ENCODE peak calls at places on chromosomes 13 and 19, in seven cellular contexts. N is heart left ventricle, J is suprapubic skin, L is Peyer's patch, P is ovary, V is NB4, S is endothelial cell of umbilical vein. D is an unnamed sample.

GRCh38 chr19:33470686-33471085 is 50.9 kb downstream of the PEPD start:
- DNase-seq in N (no peak), J (peak), S (no peak), P (no peak), L (no peak), V (no peak), D (no peak)

GRCh38 chr13:31431722-31432137 is 232.0 kb downstream of the B3GLCT start:
- DNase-seq in P (no peak), V (peak), N (peak), L (peak), J (no peak), S (peak), D (peak)

GRCh38 chr13:43878897-43879322 is 630 bp downstream of the CCDC122 start:
- DNase-seq in S (peak), J (peak), N (peak), L (peak), P (peak), V (peak), D (peak)

GRCh38 chr13:38530492-38530891 is 156.4 kb upstream of the FREM2 start:
- DNase-seq in J (no peak), N (no peak), V (peak), P (no peak), L (no peak), S (no peak), D (no peak)

GRCh38 chr13:73757471-73758233 is 376.6 kb downstream of the KLF12 start:
- DNase-seq in S (no peak), N (no peak), V (no peak), J (no peak), P (no peak), L (no peak), D (no peak)

GRCh38 chr19:30068528-30069395 is 126.7 kb downstream of the URI1 start:
- DNase-seq in S (no peak), P (no peak), N (no peak), L (no peak), J (peak), V (no peak), D (peak)

GRCh38 chr19:15323496-15324235 is 8.7 kb downstream of the BRD4 start:
- DNase-seq in S (no peak), V (peak), P (peak), N (peak), L (no peak), J (no peak), D (peak)

GRCh38 chr19:22422220-22422619 is at the start of gene ZNF98:
- DNase-seq in N (peak), S (no peak), P (no peak), J (no peak), L (no peak), V (no peak), D (no peak)

GRCh38 chr13:28316129-28316528 is 177.8 kb downstream of the PAN3 start:
- DNase-seq in L (no peak), V (no peak), P (no peak), N (peak), J (no peak), S (no peak), D (no peak)

GRCh38 chr19:10517361-10517759 is at the start of gene S1PR5:
- DNase-seq in J (no peak), N (peak), P (no peak), L (no peak), V (no peak), S (no peak), D (no peak)

GRCh38 chr19:35720648-35721047 is 2.8 kb downstream of the KMT2B start:
- DNase-seq in V (no peak), P (no peak), L (no peak), S (no peak), N (no peak), J (no peak), D (no peak)

GRCh38 chr13:111022886-111023285 is 92.2 kb upstream of the ARHGEF7 start:
- DNase-seq in J (no peak), P (no peak), N (no peak), L (no peak), S (no peak), V (no peak), D (no peak)

GRCh38 chr13:103431880-103432279 is 365.7 kb upstream of the SLC10A2 start:
- DNase-seq in N (no peak), V (no peak), P (no peak), S (no peak), L (no peak), J (no peak), D (no peak)

GRCh38 chr13:61414686-61415664 is 674 bp downstream of the PCDH20 start:
- DNase-seq in L (no peak), J (no peak), V (no peak), P (no peak), N (peak), S (peak), D (no peak)

GRCh38 chr13:91544723-91545122 is 146.3 kb downstream of the GPC5 start:
- DNase-seq in N (no peak), S (no peak), P (no peak), J (no peak), V (peak), L (no peak), D (no peak)

GRCh38 chr19:2188708-2189385 is 25.1 kb downstream of the DOT1L start:
- DNase-seq in P (no peak), V (no peak), J (no peak), L (no peak), S (no peak), N (no peak), D (no peak)

GRCh38 chr19:38766276-38767047 is 6.9 kb downstream of the LGALS7 start:
- DNase-seq in L (no peak), V (no peak), P (no peak), S (no peak), N (no peak), J (no peak), D (no peak)

GRCh38 chr13:25172303-25172630 is 179 bp upstream of the AMER2 start:
- DNase-seq in S (no peak), V (no peak), J (no peak), P (no peak), N (no peak), L (no peak), D (no peak)

GRCh38 chr19:8208119-8208709 is 956 bp upstream of the CERS4 start:
- DNase-seq in L (no peak), S (no peak), P (peak), J (no peak), V (peak), N (no peak), D (no peak)

GRCh38 chr19:18675779-18676178 is 7.7 kb upstream of the CRTC1 start:
- DNase-seq in P (no peak), J (no peak), L (no peak), N (no peak), V (peak), S (no peak), D (no peak)

GRCh38 chr19:18951721-18952281 is 10.8 kb upstream of the HOMER3 start:
- DNase-seq in S (peak), P (no peak), N (no peak), V (peak), L (no peak), J (no peak), D (no peak)

GRCh38 chr19:35462476-35462953 is 14.5 kb downstream of the FFAR2 start:
- DNase-seq in L (peak), S (no peak), V (peak), J (no peak), N (no peak), P (no peak), D (no peak)

GRCh38 chr13:63631006-63631405 is 2215.4 kb upstream of the PCDH20 start:
- DNase-seq in J (no peak), V (no peak), L (no peak), N (no peak), P (no peak), S (no peak), D (no peak)

GRCh38 chr19:17351815-17352435 is 14.6 kb downstream of the GTPBP3 start:
- DNase-seq in S (no peak), V (no peak), P (no peak), N (no peak), L (no peak), J (no peak), D (no peak)

GRCh38 chr19:17348700-17349099 is 11.3 kb downstream of the GTPBP3 start:
- DNase-seq in V (no peak), J (no peak), P (no peak), L (no peak), N (peak), S (peak), D (no peak)

GRCh38 chr19:17346109-17346671 is 8.8 kb downstream of the GTPBP3 start:
- DNase-seq in P (peak), J (no peak), N (peak), S (peak), L (peak), V (peak), D (peak)

GRCh38 chr19:17347361-17347760 is 10.0 kb downstream of the GTPBP3 start:
- DNase-seq in V (no peak), J (no peak), L (no peak), P (no peak), S (peak), N (peak), D (no peak)

DNA sequence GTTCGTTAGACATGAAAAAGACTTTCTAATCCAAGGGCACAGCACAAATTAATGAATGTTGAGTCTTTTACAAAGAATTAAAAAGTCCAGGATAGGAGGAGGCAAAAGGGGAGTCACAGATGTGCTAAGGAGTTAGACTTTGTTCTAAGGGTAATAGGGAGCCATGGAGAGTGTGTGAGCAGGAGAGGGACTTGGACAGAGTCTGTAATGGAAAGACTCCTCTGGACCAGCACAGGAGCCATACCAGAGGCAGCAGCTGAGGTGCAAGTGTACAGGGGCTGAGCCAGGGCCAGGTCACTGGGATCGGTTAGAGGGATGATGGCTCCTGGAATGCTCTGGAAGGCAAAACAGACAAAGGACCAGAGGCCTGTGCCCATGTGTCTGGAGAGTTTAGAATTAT is 10.5 kb downstream of the GTPBP3 start:
- DNase-seq in L (no peak), J (no peak), P (no peak), S (no peak), N (no peak), V (no peak), D (no peak)
- H3K4me3 ChIP-seq in L (no peak), J (no peak), P (no peak), S (no peak), N (no peak), V (no peak), D (no peak)

DNA sequence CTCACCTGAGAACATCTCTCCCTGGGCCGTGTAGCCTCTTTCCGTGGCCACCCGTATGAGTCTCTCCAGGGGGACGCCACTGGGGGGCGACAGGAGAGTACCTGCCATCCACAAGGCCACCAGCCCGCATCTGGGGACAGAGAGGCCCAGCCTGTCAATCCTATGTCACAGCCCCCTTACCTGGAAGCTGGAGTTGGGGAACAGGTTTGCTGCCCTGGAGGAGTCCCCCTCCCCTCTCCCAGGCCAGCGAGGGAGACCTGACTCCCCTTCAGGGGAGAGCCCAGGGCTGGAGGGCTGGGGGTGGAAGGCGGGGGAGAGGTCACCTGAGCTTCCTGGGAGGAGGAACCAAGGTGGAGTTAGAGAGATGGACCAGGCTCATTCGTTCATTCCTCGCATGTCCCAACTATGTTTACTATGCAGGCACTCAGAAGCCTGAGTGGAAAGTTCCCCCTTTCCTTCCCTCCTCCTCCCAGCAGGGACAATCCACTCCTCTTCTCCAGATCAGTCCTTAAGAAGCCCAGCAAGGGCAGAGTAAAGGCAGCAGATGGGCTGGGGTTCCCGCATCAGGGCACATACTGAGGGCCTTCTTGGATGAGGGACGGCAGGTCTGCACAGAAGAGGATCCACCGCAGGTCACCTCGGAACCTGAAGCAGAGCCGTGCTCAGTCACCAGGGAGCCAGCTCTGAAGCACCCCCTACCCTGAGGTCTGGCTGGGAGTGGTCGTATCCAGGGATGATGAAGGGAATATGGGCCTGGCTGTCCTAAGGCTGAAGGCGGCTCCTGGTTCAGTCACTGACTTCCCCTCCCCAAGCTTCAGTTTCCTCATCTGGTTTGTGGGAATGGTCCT is 5.5 kb downstream of the ACTMAP start:
- DNase-seq in J (no peak), P (no peak), V (no peak), N (no peak), L (no peak), S (no peak), D (peak)
- TF ChIP-seq CTCF in J (no peak), P (no peak), V (no peak), N (no peak), L (no peak), S (peak), D (no peak)

GRCh38 chr19:36850646-36851442 is at the start of gene ZNF345:
- DNase-seq in S (peak), V (peak), P (peak), L (peak), J (peak), N (peak), D (peak)
- TF ChIP-seq POLR2A in S (peak), V (peak), P (peak), L (no peak), J (no peak), N (no peak), D (no peak)

GRCh38 chr19:13961826-13962737 is 9.8 kb downstream of the DCAF15 start:
- DNase-seq in P (no peak), J (no peak), L (no peak), S (no peak), V (no peak), N (peak), D (no peak)
- H3K4me3 ChIP-seq in P (peak), J (peak), L (no peak), S (no peak), V (no peak), N (no peak), D (no peak)

GRCh38 chr13:113954046-113954841 is 19.6 kb downstream of the C13orf46 start:
- DNase-seq in P (no peak), J (no peak), L (no peak), N (no peak), S (no peak), V (no peak), D (no peak)
- TF ChIP-seq CTCF in P (no peak), J (no peak), L (no peak), N (no peak), S (no peak), V (no peak), D (no peak)

GRCh38 chr19:49155830-49156346 is 692 bp upstream of the HRC start:
- DNase-seq in L (no peak), N (peak), J (no peak), P (no peak), V (no peak), S (no peak), D (no peak)

GRCh38 chr19:49155005-49155826 is at the start of gene HRC:
- DNase-seq in V (no peak), L (no peak), J (no peak), S (no peak), P (no peak), N (peak), D (no peak)

GRCh38 chr19:49154279-49154678 is 917 bp downstream of the HRC start:
- DNase-seq in V (no peak), P (no peak), L (no peak), J (no peak), N (no peak), S (no peak), D (no peak)

GRCh38 chr19:49160450-49161189 is 3.0 kb downstream of the TRPM4 start:
- DNase-seq in S (no peak), L (no peak), P (no peak), J (no peak), N (no peak), V (no peak), D (no peak)

GRCh38 chr19:49157445-49158224 is at the start of gene TRPM4:
- DNase-seq in S (peak), N (peak), V (peak), J (peak), P (peak), L (peak), D (peak)
- TF ChIP-seq POLR2A in S (peak), N (peak), V (no peak), J (no peak), P (no peak), L (peak), D (no peak)

DNA sequence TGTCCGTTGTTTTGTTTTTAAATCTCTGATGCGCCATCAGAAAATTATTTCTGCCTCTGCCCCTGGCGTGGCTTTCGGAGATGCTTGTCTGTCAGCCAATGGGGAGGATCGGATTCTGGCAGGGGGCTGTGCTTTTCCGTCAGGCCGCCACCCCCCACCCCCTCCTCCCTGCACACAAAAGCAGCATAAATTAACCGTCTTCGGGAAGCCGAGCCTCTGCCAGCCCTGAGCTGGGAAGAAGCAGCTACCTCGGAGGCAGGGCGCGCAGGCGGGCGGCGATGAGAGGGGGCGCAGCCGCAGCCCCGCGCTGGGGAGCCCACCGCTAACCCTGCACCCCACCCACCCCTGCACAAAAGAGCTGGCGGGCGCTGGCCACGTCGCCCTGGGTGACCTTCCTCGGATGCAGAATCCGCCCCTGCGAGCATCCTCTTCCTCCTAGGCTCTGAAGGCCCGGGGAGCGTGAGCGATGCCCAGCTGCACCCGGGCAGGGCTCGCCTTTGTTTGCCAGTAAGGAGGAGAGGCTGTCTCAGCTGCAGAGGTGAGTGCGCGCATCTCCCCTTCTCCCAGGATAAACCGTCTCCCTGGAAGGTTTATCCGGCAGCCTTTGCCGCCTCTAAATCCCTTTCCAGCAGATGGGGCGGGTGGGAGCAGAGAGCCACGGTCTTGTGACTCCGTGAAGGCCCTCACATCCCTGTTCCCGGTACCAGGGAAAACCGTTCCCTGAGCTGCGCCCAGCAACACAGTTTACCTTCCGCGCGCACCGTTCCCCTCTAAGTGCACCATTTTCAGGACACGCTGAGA is at the start of gene ATCAY:
- DNase-seq in P (no peak), V (no peak), N (no peak), S (no peak), L (no peak), J (no peak), D (no peak)
- H3K4me3 ChIP-seq in P (no peak), V (no peak), N (no peak), S (no peak), L (no peak), J (no peak), D (no peak)

GRCh38 chr13:97659602-97660001 is 225.6 kb downstream of the RAP2A start:
- DNase-seq in L (no peak), J (no peak), P (no peak), S (peak), V (peak), N (no peak), D (no peak)
- TF ChIP-seq CTCF in L (no peak), J (no peak), P (no peak), S (peak), V (peak), N (peak), D (no peak)